ENCODE peak calls at places on chromosomes 12 and 14, in ten cellular contexts. E is adrenal gland, O is IMR-90, F is HepG2, N is NB4, U is transverse colon, P is stomach, I is testis, Z is vagina, R is esophagus muscularis mucosa. G is an unnamed sample.
A peak's percentile ranks its signal among the peaks of the same experiment; 100 is the strongest.

GRCh38 chr14:27506272-27506671 is 908.4 kb upstream of the NOVA1 start:
- DNase-seq in E (no peak), O (no peak), F (no peak), N (no peak), U (no peak), P (no peak), I (no peak), Z (no peak), R (no peak), G (no peak)

GRCh38 chr12:54017027-54017788 is 8.4 kb downstream of the HOXC8 start:
- DNase-seq in E (peak; percentile 72), O (no peak), F (no peak), N (peak; percentile 68), U (no peak), P (no peak), I (no peak), Z (no peak), R (no peak), G (no peak)

GRCh38 chr12:53057816-53058500 is 8.1 kb downstream of the TNS2 start:
- DNase-seq in E (no peak), O (no peak), F (no peak), N (no peak), U (no peak), P (peak; percentile 25), I (peak; percentile 13), Z (no peak), R (no peak), G (no peak)

GRCh38 chr14:66508846-66509621 is 1.1 kb downstream of the GPHN start:
- DNase-seq in E (peak; percentile 39), O (peak; percentile 15), F (no peak), N (peak; percentile 61), U (peak; percentile 50), P (no peak), I (peak; percentile 62), Z (no peak), R (no peak), G (peak; percentile 89)

GRCh38 chr14:39957290-39957689 is 525.1 kb upstream of the FBXO33 start:
- DNase-seq in E (no peak), O (no peak), F (no peak), N (no peak), U (no peak), P (no peak), I (no peak), Z (no peak), R (no peak), G (no peak)

GRCh38 chr14:73467377-73467776 is 9.0 kb upstream of the NUMB start:
- DNase-seq in E (no peak), O (peak; percentile 59), F (no peak), N (peak; percentile 89), U (no peak), P (no peak), I (no peak), Z (no peak), R (no peak), G (no peak)

GRCh38 chr14:34237098-34237497 is 224.9 kb downstream of the SPTSSA start:
- DNase-seq in E (no peak), O (no peak), F (peak; percentile 28), N (no peak), U (no peak), P (no peak), I (no peak), Z (no peak), R (no peak), G (no peak)

GRCh38 chr14:102323102-102323501 is 3.6 kb downstream of the ZNF839 start:
- DNase-seq in E (peak; percentile 79), O (peak; percentile 81), F (peak; percentile 71), N (peak; percentile 76), U (peak; percentile 56), P (peak; percentile 67), I (peak; percentile 78), Z (no peak), R (peak; percentile 95), G (peak; percentile 93)

GRCh38 chr12:32789446-32789845 is 33.7 kb upstream of the YARS2 start:
- DNase-seq in E (no peak), O (no peak), F (no peak), N (no peak), U (no peak), P (no peak), I (no peak), Z (no peak), R (no peak), G (no peak)

GRCh38 chr14:104872469-104873341 is 7.6 kb downstream of the CEP170B start:
- DNase-seq in E (peak; percentile 74), O (peak; percentile 37), F (no peak), N (no peak), U (no peak), P (peak; percentile 65), I (peak; percentile 64), Z (no peak), R (no peak), G (no peak)

GRCh38 chr12:49019120-49019430 is 499 bp upstream of the PRKAG1 start:
- DNase-seq in E (no peak), O (no peak), F (no peak), N (no peak), U (no peak), P (no peak), I (no peak), Z (no peak), R (no peak), G (no peak)

GRCh38 chr14:64536488-64537245 is 3.9 kb upstream of the HSPA2 start:
- DNase-seq in E (no peak), O (peak; percentile 46), F (peak; percentile 28), N (no peak), U (no peak), P (no peak), I (no peak), Z (no peak), R (no peak), G (no peak)

GRCh38 chr12:131803995-131804521 is 24.1 kb upstream of the MMP17 start:
- DNase-seq in E (no peak), O (peak; percentile 60), F (no peak), N (no peak), U (peak; percentile 26), P (no peak), I (no peak), Z (no peak), R (no peak), G (no peak)

DNA sequence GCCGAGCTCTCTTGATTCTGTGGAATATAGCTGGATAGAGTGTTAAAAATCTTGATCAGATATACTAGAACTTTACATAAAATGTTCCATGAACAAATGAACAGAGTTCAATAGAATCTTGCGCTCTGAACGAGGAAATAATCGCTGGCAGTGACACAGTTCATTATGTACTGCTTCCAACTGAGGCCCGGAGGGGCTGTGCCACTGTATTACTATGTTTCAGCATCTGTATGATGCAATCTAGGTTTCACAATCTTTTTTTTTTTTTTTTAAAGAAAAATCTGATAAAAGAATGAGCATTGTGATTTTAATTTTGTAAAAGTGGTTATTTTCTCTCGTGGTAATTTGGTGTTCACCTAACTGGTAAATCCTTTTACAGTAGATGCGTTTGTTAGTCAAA is 77.2 kb downstream of the FERMT2 start:
- DNase-seq in E (peak; percentile 30), O (peak; percentile 56), F (no peak), N (peak; percentile 13), U (no peak), P (no peak), I (no peak), Z (no peak), R (no peak), G (peak; percentile 57)
- H3K4me3 ChIP-seq in E (no peak overlapping the region), O (no peak overlapping the region), F (no peak overlapping the region), N (no peak overlapping the region), U (no peak overlapping the region), P (no peak overlapping the region), I (no peak overlapping the region), Z (no peak overlapping the region), R (no peak overlapping the region), G (no peak overlapping the region)

DNA sequence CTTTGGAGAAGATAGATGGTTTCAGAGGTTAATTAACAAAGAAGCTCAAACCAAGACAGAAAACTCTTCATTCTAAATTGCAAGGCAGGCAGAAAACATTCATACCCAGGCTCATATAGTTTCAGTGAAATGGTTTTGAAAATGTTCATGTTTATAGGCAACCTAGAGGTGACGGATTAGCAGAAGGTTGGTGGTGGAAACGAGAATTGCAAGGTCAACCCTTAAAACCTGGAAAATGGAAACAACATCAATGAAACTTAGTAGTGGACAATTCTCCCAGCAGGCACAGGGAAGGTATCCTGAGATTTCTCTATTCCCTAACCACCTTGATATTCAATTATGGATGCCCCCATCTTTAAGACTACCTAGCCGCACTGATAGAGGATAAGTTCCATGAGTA is 965 bp downstream of the CD163 start:
- DNase-seq in E (no peak), O (no peak), F (no peak), N (no peak), U (no peak), P (no peak), I (no peak), Z (no peak), R (no peak), G (no peak)
- TF ChIP-seq CTCF in E (no peak), O (no peak), F (no peak), N (no peak), U (no peak), P (no peak), I (no peak), Z (no peak), R (no peak), G (no peak)

GRCh38 chr12:65537978-65538377 is 259.5 kb downstream of the MSRB3 start:
- DNase-seq in E (no peak), O (no peak), F (no peak), N (no peak), U (no peak), P (no peak), I (no peak), Z (no peak), R (no peak), G (no peak)
- TF ChIP-seq POLR2A in E (no peak), O (no peak), F (no peak), N (no peak), U (no peak), P (no peak), I (no peak), Z (no peak), R (no peak), G (no peak)

DNA sequence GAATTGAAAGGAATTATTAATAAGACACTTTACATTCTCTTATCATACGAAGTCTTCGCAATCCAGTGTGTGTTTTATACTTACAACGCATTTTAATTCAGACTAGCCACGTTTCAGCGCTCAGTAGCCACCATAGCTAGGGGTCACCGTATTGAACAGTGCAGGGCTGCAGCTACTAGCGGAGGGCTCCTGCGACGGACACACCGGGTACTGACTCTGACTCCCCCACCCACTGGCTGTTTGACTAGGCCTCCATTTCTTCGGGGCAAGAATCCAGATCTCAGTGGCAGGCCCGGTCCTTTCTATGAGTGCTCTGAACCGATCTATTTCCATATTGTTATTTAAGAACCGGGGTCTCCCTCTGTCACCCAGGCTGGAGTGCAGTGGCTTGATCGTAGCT is 1.5 kb upstream of the CDK2AP1 start:
- DNase-seq in E (no peak), O (no peak), F (no peak), N (no peak), U (no peak), P (no peak), I (no peak), Z (no peak), R (no peak), G (no peak)
- H3K4me3 ChIP-seq in E (no peak overlapping the region), O (no peak overlapping the region), F (no peak overlapping the region), N (no peak overlapping the region), U (no peak overlapping the region), P (no peak overlapping the region), I (no peak overlapping the region), Z (no peak overlapping the region), R (no peak overlapping the region), G (no peak overlapping the region)

GRCh38 chr14:77991128-77991772 is 178.9 kb upstream of the NRXN3 start:
- DNase-seq in E (no peak), O (no peak), F (peak; percentile 7), N (peak; percentile 33), U (no peak), P (no peak), I (no peak), Z (no peak), R (no peak), G (no peak)
- TF ChIP-seq CTCF in E (no peak), O (no peak), F (peak; percentile 47), N (peak; percentile 23), U (no peak), P (no peak), I (no peak), Z (no peak), R (no peak), G (no peak)